ENCODE peak calls at places on chromosomes 11 and 22, in seven cellular contexts. I, S, G, O, V, R and P are unnamed samples. For H3K36me3, the result is how much of the 10 kb centered on the place peaks cover.

GRCh38 chr11:48011125-48012050 is 31.0 kb downstream of the PTPRJ start:
- DNase-seq in I (no peak), S (no peak), G (no peak), O (no peak), V (no peak), R (no peak), P (no peak)

GRCh38 chr22:44628856-44629255 is 73.1 kb upstream of the PRR5 start:
- DNase-seq in I (no peak), S (no peak), G (no peak), O (no peak), V (no peak), R (no peak), P (no peak)

GRCh38 chr22:50416996-50417395 is 57.8 kb downstream of the SBF1 start:
- DNase-seq in I (no peak), S (no peak), G (no peak), O (no peak), V (no peak), R (no peak), P (no peak)

GRCh38 chr11:20360650-20361049 is 2.9 kb upstream of the HTATIP2 start:
- DNase-seq in I (no peak), S (no peak), G (no peak), O (no peak), V (peak), R (peak), P (no peak)

GRCh38 chr11:124602193-124602592 is 9.0 kb upstream of the PANX3 start:
- DNase-seq in I (no peak), S (no peak), G (no peak), O (no peak), V (no peak), R (no peak), P (no peak)

GRCh38 chr11:12167098-12167999 is 57.0 kb downstream of the MICAL2 start:
- DNase-seq in I (peak), S (no peak), G (no peak), O (peak), V (peak), R (peak), P (no peak)

GRCh38 chr11:35035894-35036408 is 103.0 kb upstream of the CD44 start:
- DNase-seq in I (peak), S (no peak), G (no peak), O (peak), V (no peak), R (peak), P (no peak)

GRCh38 chr22:29112680-29113079 is 39.8 kb downstream of the KREMEN1 start:
- DNase-seq in I (no peak), S (no peak), G (no peak), O (no peak), V (no peak), R (no peak), P (no peak)

GRCh38 chr22:46229701-46230100 is 20.4 kb downstream of the CDPF1 start:
- DNase-seq in I (no peak), S (no peak), G (no peak), O (no peak), V (no peak), R (peak), P (no peak)

GRCh38 chr22:37752189-37753061 is 55.3 kb upstream of the GCAT start:
- DNase-seq in I (peak), S (peak), G (peak), O (peak), V (peak), R (peak), P (no peak)

GRCh38 chr11:83663446-83663845 is 377.3 kb upstream of the CCDC90B start:
- DNase-seq in I (peak), S (no peak), G (no peak), O (peak), V (no peak), R (no peak), P (peak)

GRCh38 chr22:44765571-44766285 is 13.4 kb downstream of the ARHGAP8 start:
- DNase-seq in I (no peak), S (no peak), G (no peak), O (no peak), V (no peak), R (peak), P (no peak)

GRCh38 chr22:33873186-33873585 is 47.1 kb downstream of the LARGE1 start:
- DNase-seq in I (no peak), S (no peak), G (no peak), O (no peak), V (no peak), R (no peak), P (no peak)

GRCh38 chr22:40009953-40010751 is 15.4 kb downstream of the FAM83F start:
- DNase-seq in I (no peak), S (no peak), G (no peak), O (no peak), V (no peak), R (no peak), P (peak)

GRCh38 chr11:133956650-133957633 is at the start of gene IGSF9B:
- DNase-seq in I (peak), S (peak), G (no peak), O (peak), V (peak), R (peak), P (peak)

GRCh38 chr11:64459609-64460008 is 100.6 kb downstream of the RPS6KA4 start:
- DNase-seq in I (no peak), S (no peak), G (no peak), O (no peak), V (no peak), R (no peak), P (no peak)

GRCh38 chr11:114280696-114281095 is 15.5 kb upstream of the NNMT start:
- DNase-seq in I (peak), S (peak), G (no peak), O (peak), V (no peak), R (peak), P (peak)

GRCh38 chr11:47186937-47187681 is 875 bp upstream of the PACSIN3 start:
- DNase-seq in I (peak), S (peak), G (no peak), O (peak), V (peak), R (peak), P (peak)

GRCh38 chr11:119728226-119728626 is 774 bp downstream of the NECTIN1 start:
- DNase-seq in I (no peak), S (no peak), G (no peak), O (peak), V (peak), R (no peak), P (no peak)

GRCh38 chr11:106397787-106398355 is 320.4 kb downstream of the AASDHPPT start:
- DNase-seq in I (no peak), S (no peak), G (no peak), O (no peak), V (no peak), R (no peak), P (peak)

GRCh38 chr22:30803679-30804078 is 109.0 kb downstream of the OSBP2 start:
- DNase-seq in I (no peak), S (peak), G (no peak), O (no peak), V (no peak), R (no peak), P (peak)

GRCh38 chr11:59857444-59858434 is 8.5 kb downstream of the TCN1 start:
- DNase-seq in I (peak), S (no peak), G (no peak), O (peak), V (no peak), R (no peak), P (no peak)

GRCh38 chr11:27116684-27117083 is 76.1 kb downstream of the BBOX1 start:
- DNase-seq in I (peak), S (no peak), G (no peak), O (peak), V (no peak), R (peak), P (no peak)

DNA sequence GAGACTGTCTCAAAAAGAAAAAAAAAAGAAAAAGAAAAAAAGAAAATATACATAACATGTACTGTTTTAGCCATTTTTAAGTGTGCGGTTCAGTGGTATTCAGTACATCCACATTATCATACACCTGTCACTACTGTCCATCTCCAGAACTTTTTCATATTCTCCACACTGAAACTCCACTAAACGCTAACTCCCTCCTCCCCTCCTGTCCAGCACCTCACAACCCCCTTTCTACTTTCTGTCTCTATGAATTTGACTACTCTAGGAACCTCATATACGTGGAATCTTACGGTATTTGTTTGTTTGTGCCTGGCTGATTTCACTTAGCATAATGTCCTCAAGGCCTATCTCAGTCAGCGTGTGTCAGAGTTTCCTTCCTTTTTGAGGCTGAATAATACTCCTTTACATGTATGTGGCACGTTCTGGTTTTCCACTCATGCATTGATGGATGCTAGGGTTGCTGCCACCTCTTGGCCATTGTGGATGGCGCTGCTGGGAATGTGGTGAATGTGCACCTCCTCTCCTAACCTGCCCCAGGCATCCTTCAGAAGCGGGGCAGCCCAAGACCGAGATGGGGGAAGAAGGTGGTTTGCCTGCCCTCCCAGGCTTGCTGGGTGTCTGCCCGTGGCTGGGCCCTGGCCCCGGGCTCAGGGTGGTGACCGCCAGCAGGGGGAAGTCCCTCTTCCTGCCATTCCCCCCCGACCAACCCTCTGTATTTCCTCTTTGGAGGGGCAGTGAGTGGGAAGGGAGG is 60.5 kb downstream of the BCR start:
- DNase-seq in I (peak), S (no peak), G (no peak), O (peak), V (no peak), R (no peak), P (peak)
- H3K27ac ChIP-seq in I (peak), S (no peak), G (no peak), O (peak), V (no peak), R (no peak), P (no peak)

GRCh38 chr11:33712436-33712835 is 11.8 kb upstream of the C11orf91 start:
- DNase-seq in I (no peak), S (no peak), G (no peak), O (no peak), V (no peak), R (no peak), P (no peak)
- H3K36me3 ChIP-seq in I (under half), S (under half), G (half or more), O (under half), V (under half), R (under half), P (under half)

GRCh38 chr11:95788921-95789505 is 569 bp downstream of the FAM76B start:
- DNase-seq in I (peak), S (no peak), G (no peak), O (peak), V (peak), R (peak), P (peak)
- TF ChIP-seq CTCF in I (peak), S (peak), G (no peak), O (peak), V (no peak), R (peak), P (peak)

GRCh38 chr22:49334589-49334873 is 493.1 kb downstream of the BRD1 start:
- DNase-seq in I (no peak), S (no peak), G (peak), O (no peak), V (no peak), R (no peak), P (no peak)
- H3K27ac ChIP-seq in I (no peak), S (no peak), G (no peak), O (no peak), V (no peak), R (no peak), P (no peak)

DNA sequence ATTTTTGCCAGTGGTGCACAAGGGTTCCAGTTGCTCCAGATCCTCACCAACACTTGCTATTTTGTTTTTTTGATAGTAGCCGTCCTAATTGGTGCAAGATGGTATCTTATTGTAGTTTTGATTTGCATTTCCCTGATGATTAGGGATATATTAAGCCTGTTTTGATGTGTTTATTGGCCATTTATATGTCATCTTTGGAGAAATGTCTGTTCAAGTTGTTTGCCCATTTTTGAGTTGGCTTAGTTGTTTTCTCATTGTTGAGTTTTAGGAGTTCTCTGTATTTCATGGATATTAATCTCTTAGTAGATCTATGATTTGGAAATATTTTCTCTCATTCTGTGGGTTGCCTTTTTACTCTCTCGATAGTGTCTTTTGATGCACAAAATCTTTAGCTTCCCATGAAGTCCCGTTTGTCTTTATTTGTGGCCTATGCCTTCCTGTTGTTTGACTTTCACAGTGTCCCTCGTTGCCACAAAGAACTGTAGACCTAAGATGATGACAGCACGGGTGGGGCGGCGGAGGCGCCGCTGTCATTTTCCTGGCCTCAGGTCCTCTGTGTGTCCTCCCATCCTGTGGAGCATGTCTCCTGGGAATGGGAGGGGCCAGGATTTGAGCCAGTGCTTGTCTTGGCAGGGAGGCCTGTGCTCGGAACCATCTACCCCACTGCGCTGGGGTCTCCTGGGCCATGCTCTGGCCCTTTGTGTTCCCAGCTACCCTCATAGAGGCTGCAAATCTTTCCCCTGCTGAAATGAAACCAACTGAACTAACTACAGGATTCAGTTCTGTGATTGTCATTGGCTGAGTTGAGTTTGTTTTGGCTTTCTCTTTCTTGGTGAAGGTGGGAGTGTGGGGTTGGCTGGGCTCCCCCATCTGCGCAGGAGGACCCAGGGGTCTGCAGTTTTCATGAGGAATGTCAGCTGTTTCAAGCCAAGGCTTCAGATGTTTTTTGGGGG is 33.7 kb downstream of the LRP5 start:
- DNase-seq in I (no peak), S (no peak), G (no peak), O (no peak), V (no peak), R (peak), P (no peak)
- H3K36me3 ChIP-seq in I (under half), S (under half), G (under half), O (under half), V (under half), R (under half), P (under half)

DNA sequence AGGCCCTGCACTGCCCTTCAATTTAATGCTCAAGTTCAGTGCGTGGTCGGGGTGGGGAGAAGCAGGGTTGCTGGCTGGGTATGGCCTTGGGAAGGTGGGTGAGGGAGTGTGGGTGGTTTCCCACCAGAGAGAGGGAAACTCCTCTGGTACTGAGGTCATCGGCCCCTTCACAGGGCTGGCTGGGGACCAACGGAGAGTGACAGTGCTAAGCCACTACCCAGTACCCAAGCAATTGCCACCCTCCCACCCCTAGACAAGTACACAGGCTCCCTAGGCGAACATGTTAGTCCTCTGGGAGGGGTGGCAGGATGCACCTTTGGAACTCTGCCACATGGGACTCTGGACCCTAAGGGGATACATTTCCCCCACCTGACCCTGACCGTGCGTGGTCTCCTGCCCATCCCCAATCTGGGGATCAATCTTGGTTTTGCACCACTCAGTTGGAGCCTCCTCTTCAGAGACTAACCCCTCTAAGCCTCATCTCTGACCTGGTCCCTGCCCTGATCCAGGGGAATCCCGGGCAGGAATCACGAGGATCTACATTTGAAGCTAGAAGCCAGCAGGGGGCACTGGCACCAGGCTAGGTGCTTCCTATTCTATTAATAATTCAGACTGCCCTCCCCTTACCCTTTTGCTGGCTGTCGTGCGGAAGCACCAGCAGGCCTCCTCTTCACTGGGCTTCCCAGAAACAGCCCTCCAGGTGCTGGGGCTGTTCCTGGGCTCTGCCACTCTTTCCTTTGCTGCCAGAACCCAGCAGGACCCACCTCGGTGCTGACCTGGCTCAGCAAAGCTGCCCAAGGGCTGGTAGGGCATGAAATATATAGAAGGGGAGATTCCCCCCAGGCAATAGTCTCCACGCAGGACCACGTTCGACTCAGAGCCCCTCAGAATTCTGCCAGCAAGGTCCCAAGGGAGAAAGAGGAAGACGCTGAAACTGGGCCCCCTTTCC is 377.7 kb downstream of the TENM4 start:
- DNase-seq in I (peak), S (no peak), G (no peak), O (peak), V (no peak), R (peak), P (peak)
- TF ChIP-seq CTCF in I (peak), S (peak), G (no peak), O (peak), V (peak), R (peak), P (peak)

DNA sequence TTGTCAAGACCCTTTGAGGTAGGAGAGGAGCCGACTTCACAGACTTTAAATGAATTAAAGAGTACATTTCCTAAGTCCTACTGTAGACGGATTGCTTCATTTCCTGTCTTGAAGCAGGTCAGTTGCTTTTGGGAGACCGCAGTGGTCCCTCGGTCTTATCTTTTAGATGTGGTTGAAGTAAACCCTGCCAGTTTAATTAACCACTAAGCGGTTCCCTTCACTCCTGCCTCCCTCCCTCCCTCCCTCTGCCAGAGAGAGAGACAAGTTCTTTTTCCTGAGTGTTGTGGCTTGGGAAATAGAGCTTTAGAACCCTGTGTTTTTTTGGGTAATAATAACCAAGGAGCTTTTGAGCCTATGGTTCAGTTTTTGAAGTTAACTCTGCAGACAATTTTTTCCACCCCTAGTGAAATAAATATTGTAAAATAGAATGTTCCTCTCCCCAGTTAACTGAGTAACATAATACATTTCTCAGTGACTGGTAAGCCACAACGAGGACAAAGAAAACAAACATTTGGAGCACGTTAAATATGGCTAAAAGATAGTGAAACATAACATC is 147.5 kb downstream of the LDLRAD3 start:
- DNase-seq in I (peak), S (no peak), G (no peak), O (peak), V (no peak), R (peak), P (no peak)
- H3K27ac ChIP-seq in I (no peak), S (no peak), G (no peak), O (no peak), V (no peak), R (no peak), P (no peak)

DNA sequence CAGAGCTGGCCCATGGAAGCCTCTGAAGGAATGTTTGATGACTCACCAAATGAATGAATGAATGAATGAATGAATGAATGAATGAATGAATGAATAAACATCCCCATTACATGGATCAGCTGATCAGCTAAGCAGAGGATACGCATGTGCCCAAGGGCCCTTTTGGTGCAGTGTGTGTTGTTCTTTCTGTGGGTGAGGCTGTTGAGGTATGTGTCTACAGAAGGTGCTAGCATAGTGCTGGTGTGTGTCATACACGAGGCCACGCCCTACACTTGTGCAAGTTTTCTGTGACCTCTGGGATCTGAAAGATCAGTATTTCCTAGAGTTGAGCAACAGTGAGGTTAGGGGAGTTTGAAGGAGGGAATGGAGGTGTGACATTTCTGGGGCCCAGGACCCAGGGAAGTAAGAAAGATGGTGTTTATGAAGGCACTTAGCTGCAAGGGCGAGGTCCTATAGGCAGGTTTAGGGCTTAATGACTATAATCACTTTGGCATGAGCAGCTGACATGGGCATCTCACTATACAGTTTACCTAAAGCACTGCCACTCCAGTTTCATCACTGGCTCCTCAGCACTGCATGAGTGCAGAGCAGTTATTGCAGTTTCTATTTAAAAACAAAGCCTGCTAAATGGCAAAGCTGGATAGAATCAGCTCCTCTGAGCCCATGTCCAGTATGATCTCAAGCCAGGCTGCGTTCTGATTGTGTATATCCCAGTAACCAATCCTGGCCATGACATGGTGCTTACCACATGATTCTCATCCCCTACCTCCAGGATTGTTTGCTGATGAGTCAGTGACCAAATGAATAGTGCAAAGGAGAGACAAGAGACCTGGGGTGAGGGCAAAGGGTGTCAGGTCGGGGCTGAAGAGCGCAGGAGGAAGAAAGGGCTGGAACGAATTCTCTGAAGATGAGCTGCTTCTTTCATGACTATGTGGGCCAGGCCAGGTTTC is 36.4 kb upstream of the E2F8 start:
- DNase-seq in I (no peak), S (no peak), G (no peak), O (no peak), V (peak), R (peak), P (no peak)
- H3K36me3 ChIP-seq in I (under half), S (under half), G (under half), O (under half), V (under half), R (under half), P (under half)

GRCh38 chr11:61890536-61891330 is 612 bp downstream of the FADS3 start:
- DNase-seq in I (no peak), S (peak), G (no peak), O (peak), V (peak), R (peak), P (peak)
- TF ChIP-seq CTCF in I (peak), S (no peak), G (no peak), O (no peak), V (no peak), R (no peak), P (peak)